ENCODE peak calls at places on chromosomes 11 and 22, in eight cellular contexts. M is neuronal stem cell, Y is sigmoid colon, P is mesendoderm, Q is A549, B is adrenal gland, G is body of pancreas, X is cardiac muscle cell. O is an unnamed sample. For H3K4me1, the result is how much of the 10 kb centered on the place peaks cover.

GRCh38 chr11:124831897-124832296 is 31.7 kb upstream of the MSANTD2 start:
- DNase-seq in M (no peak), P (no peak), Y (no peak), X (no peak), B (no peak), G (no peak), Q (no peak), O (no peak)

GRCh38 chr11:131464481-131464880 is 94.1 kb downstream of the NTM start:
- DNase-seq in G (no peak), Y (no peak), P (peak), X (no peak), M (no peak), B (no peak), Q (no peak), O (no peak)

GRCh38 chr22:45083659-45084305 is 74.0 kb upstream of the PHF21B start:
- DNase-seq in P (no peak), B (no peak), M (no peak), Q (no peak), X (peak), Y (no peak), G (no peak), O (peak)

GRCh38 chr22:32622004-32622761 is 147.6 kb downstream of the FBXO7 start:
- DNase-seq in X (peak), M (peak), Y (peak), B (no peak), Q (no peak), G (no peak), P (peak), O (peak)

GRCh38 chr11:38824573-38824972 is 2226.5 kb upstream of the RAG2 start:
- DNase-seq in P (peak), G (no peak), Y (no peak), B (no peak), X (peak), Q (no peak), M (no peak), O (peak)

GRCh38 chr11:124799384-124800225 is 601 bp downstream of the MSANTD2 start:
- DNase-seq in B (peak), Y (peak), Q (no peak), G (peak), X (peak), M (peak), P (peak), O (peak)

GRCh38 chr11:44848203-44848962 is 102.3 kb downstream of the TP53I11 start:
- DNase-seq in G (no peak), Q (no peak), P (peak), Y (no peak), M (peak), B (no peak), X (no peak), O (no peak)

GRCh38 chr11:28820296-28820989 is 712.3 kb downstream of the METTL15 start:
- DNase-seq in M (no peak), P (no peak), X (peak), Y (no peak), B (no peak), G (no peak), Q (no peak), O (no peak)

GRCh38 chr22:36931446-36931845 is 18.0 kb downstream of the CSF2RB start:
- DNase-seq in P (no peak), X (no peak), G (no peak), B (no peak), M (no peak), Y (no peak), Q (no peak), O (no peak)

GRCh38 chr11:28910926-28911325 is 802.7 kb downstream of the METTL15 start:
- DNase-seq in Y (no peak), Q (no peak), B (no peak), G (no peak), X (peak), P (no peak), M (no peak), O (no peak)

GRCh38 chr11:32071811-32072210 is 19.1 kb upstream of the RCN1 start:
- DNase-seq in G (no peak), B (no peak), X (peak), Y (no peak), M (peak), P (peak), Q (peak), O (peak)

GRCh38 chr22:43127166-43127908 is 15.9 kb downstream of the MCAT start:
- DNase-seq in M (no peak), G (no peak), Q (no peak), P (no peak), B (no peak), Y (no peak), X (no peak), O (no peak)

GRCh38 chr11:9973921-9974320 is 310.0 kb downstream of the SWAP70 start:
- DNase-seq in P (no peak), X (no peak), B (no peak), Q (no peak), Y (no peak), M (no peak), G (no peak), O (no peak)

GRCh38 chr11:84645988-84646689 is 981.0 kb downstream of the DLG2 start:
- DNase-seq in Q (no peak), M (no peak), X (no peak), B (no peak), G (peak), P (no peak), Y (no peak), O (no peak)

GRCh38 chr22:17970205-17970708 is 54.1 kb downstream of the MICAL3 start:
- DNase-seq in P (no peak), Q (no peak), X (peak), G (no peak), M (no peak), B (no peak), Y (no peak), O (peak)

GRCh38 chr22:46734830-46735453 is 3.1 kb downstream of the CERK start:
- DNase-seq in P (no peak), B (no peak), G (peak), M (no peak), Q (no peak), X (no peak), Y (no peak), O (no peak)

GRCh38 chr11:129117595-129118350 is 74.4 kb downstream of the ARHGAP32 start:
- DNase-seq in P (peak), X (peak), M (peak), Y (no peak), B (peak), G (peak), Q (peak), O (peak)

DNA sequence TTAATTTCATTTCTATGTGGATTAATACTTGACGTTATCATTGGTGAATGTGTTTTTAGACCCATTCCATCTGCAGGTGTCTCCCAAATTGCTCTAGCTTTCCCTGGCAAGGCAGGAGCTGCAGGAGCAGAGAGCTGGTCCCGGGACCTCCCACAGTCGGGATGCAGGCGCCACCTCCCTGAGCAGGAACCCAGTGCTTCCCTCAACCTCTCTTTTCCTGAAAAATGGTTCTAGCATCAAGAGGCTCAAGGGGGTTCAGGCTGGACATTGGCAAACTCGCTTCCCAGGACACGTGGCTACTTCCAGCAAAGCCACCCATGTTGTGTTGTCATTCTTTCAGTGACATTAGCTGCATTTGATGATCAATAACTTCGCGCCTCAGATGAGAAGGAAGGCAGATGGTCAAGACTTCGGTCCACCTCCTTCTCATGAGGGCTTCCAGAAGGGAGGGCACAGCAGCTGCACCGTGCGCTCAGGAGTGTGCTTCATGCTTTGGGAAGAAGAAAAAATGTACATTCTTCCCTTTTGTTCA is 25.2 kb downstream of the IGLL5 start:
- DNase-seq in G (no peak), X (no peak), M (no peak), P (no peak), Q (no peak), B (no peak), Y (no peak), O (no peak)
- H3K4me1 ChIP-seq in G (under half), X (under half), M (under half), P (under half), Q (under half), B (under half), Y (under half), O (under half)

GRCh38 chr22:27238935-27239510 is 562.5 kb downstream of the MN1 start:
- DNase-seq in P (peak), M (no peak), Y (peak), B (no peak), X (peak), G (peak), Q (peak), O (peak)
- H3K27ac ChIP-seq in P (no peak), M (no peak), Y (no peak), B (no peak), X (peak), G (no peak), Q (peak), O (peak)

GRCh38 chr11:6319879-6320410 is 356 bp downstream of the CAVIN3 start:
- DNase-seq in B (peak), Y (peak), P (peak), X (peak), G (peak), M (peak), Q (peak), O (no peak)
- H3K4me1 ChIP-seq in B (under half), Y (half or more), P (under half), X (under half), G (half or more), M (under half), Q (under half), O (under half)

DNA sequence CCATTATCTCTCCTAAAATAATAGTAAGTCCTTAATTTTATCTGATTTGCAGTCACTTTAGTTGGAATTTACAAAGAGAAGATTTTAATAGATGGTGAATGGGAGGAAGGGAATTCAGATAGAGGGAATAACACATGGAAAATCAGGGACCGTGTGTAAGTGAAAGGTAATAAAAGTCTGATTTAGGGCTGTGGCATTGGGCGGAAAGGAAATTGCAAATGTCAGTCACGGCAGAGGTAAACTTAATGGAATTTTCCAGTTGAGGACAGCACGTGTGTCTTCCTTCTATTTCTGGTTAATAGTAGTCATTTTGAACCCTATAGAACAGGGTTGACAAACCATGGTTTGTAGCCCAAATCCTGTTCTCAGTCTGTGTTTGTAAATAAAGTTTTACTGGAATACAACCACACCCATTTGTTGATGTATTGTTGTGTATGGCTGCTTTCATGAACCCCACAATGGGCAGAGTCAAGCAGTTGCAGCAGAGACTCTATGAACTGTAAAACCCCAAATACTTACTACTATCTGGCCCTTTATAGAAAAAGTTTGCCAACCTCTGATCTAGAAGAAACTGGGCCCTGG is 34.1 kb downstream of the PACS1 start:
- DNase-seq in Y (no peak), X (no peak), P (no peak), B (no peak), M (no peak), Q (no peak), G (no peak), O (no peak)
- H3K27ac ChIP-seq in Y (no peak), X (no peak), P (no peak), B (no peak), M (no peak), Q (peak), G (no peak), O (no peak)

GRCh38 chr11:114216804-114217195 is 79.4 kb upstream of the NNMT start:
- DNase-seq in M (no peak), Q (no peak), G (no peak), Y (no peak), P (no peak), X (no peak), B (no peak), O (no peak)
- H3K4me1 ChIP-seq in M (half or more), Q (under half), G (under half), Y (half or more), P (under half), X (half or more), B (under half), O (under half)

GRCh38 chr11:48103621-48104561 is 112.7 kb upstream of the OR4B1 start:
- DNase-seq in M (no peak), Q (no peak), Y (no peak), X (peak), G (no peak), B (peak), P (no peak), O (no peak)
- H3K27ac ChIP-seq in M (no peak), Q (peak), Y (peak), X (peak), G (peak), B (no peak), P (no peak), O (no peak)

O was measured in SJCRH30.